ENCODE peak calls at places on chromosomes 4 and X, in six cellular contexts. I, X, U, K, Z and Y are unnamed samples.
A peak's percentile ranks its signal among the peaks of the same experiment; 100 is the strongest.

GRCh38 chrX:97685753-97686152 is 802.0 kb downstream of the RPA4 start:
- DNase-seq in X (no peak), I (peak; percentile 28), K (peak; percentile 55), Z (peak; percentile 7), U (peak; percentile 57), Y (peak; percentile 65)

GRCh38 chr4:48269861-48270515 is 350 bp upstream of the TEC start:
- DNase-seq in K (peak; percentile 52), Z (peak; percentile 28), I (peak; percentile 95), U (peak; percentile 68), X (peak; percentile 44), Y (peak; percentile 52)

GRCh38 chr4:146336413-146336807 is 122.1 kb downstream of the REELD1 start:
- DNase-seq in Z (no peak), I (no peak), X (no peak), U (no peak), K (no peak), Y (peak; percentile 49)

GRCh38 chrX:78650906-78651437 is 8.2 kb downstream of the RTL3 start:
- DNase-seq in K (peak; percentile 51), I (no peak), Z (no peak), U (no peak), X (peak; percentile 50), Y (no peak)

GRCh38 chr4:152605641-152606304 is 69.9 kb upstream of the FBXW7 start:
- DNase-seq in U (peak; percentile 46), I (no peak), X (no peak), Z (peak; percentile 17), K (peak; percentile 50), Y (peak; percentile 59)

GRCh38 chr4:152990471-152991131 is 54.5 kb downstream of the FHDC1 start:
- DNase-seq in X (no peak), Z (no peak), K (no peak), I (no peak), U (no peak), Y (no peak)

GRCh38 chrX:70134116-70134477 is 850 bp downstream of the IGBP1 start:
- DNase-seq in X (no peak), K (peak; percentile 12), I (peak; percentile 10), Z (no peak), U (peak; percentile 31), Y (no peak)

GRCh38 chrX:72307646-72308051 is 1.9 kb upstream of the CITED1 start:
- DNase-seq in I (no peak), K (no peak), X (no peak), U (peak; percentile 1), Z (no peak), Y (no peak)

GRCh38 chr4:113496698-113497097 is 264.8 kb downstream of the CAMK2D start:
- DNase-seq in Z (no peak), U (no peak), K (peak; percentile 54), I (no peak), X (no peak), Y (no peak)

GRCh38 chr4:7335363-7336066 is 99.2 kb downstream of the PSAPL1 start:
- DNase-seq in U (peak; percentile 64), I (peak; percentile 88), K (peak; percentile 41), X (no peak), Z (no peak), Y (peak; percentile 27)

GRCh38 chrX:131146702-131147101 is 88.6 kb downstream of the ARHGAP36 start:
- DNase-seq in I (no peak), U (no peak), X (no peak), Z (no peak), K (no peak), Y (no peak)

GRCh38 chr4:150348079-150348478 is 233.9 kb upstream of the MAB21L2 start:
- DNase-seq in Z (no peak), U (peak; percentile 69), X (no peak), K (peak; percentile 57), I (no peak), Y (peak; percentile 41)

GRCh38 chrX:110000854-110001701 is 1.8 kb upstream of the TMEM164 start:
- DNase-seq in Z (no peak), I (no peak), X (no peak), U (no peak), K (no peak), Y (no peak)